ENCODE peak calls at places on chromosomes 6 and 20, in nine cellular contexts. One of them, this sample, is unnamed.

GRCh38 chr20:9068896-9069663 is at the start of gene PLCB4:
- DNase-seq in fibroblast of lung: peak
- DNase-seq in fibroblast of villous mesenchyme: peak
- DNase-seq in bronchial epithelial cell: peak
- DNase-seq in GM12878: no peak
- DNase-seq in colonic mucosa: peak
- DNase-seq in cardiac fibroblast: peak
- DNase-seq in neural progenitor cell: peak
- DNase-seq in heart left ventricle: peak
- DNase-seq in this sample: no peak

GRCh38 chr6:122154912-122155516 is 244.4 kb upstream of the HSF2 start:
- DNase-seq in bronchial epithelial cell: no peak
- DNase-seq in cardiac fibroblast: no peak
- DNase-seq in heart left ventricle: no peak
- DNase-seq in fibroblast of lung: peak
- DNase-seq in colonic mucosa: peak
- DNase-seq in fibroblast of villous mesenchyme: no peak
- DNase-seq in neural progenitor cell: no peak
- DNase-seq in GM12878: no peak
- DNase-seq in this sample: no peak

GRCh38 chr6:168903638-168904345 is 349.9 kb downstream of the THBS2 start:
- DNase-seq in bronchial epithelial cell: no peak
- DNase-seq in GM12878: no peak
- DNase-seq in colonic mucosa: no peak
- DNase-seq in cardiac fibroblast: no peak
- DNase-seq in neural progenitor cell: no peak
- DNase-seq in heart left ventricle: no peak
- DNase-seq in fibroblast of villous mesenchyme: no peak
- DNase-seq in fibroblast of lung: no peak
- DNase-seq in this sample: no peak

GRCh38 chr6:91167846-91168245 is 581.0 kb upstream of the MAP3K7 start:
- DNase-seq in GM12878: no peak
- DNase-seq in fibroblast of villous mesenchyme: no peak
- DNase-seq in cardiac fibroblast: no peak
- DNase-seq in heart left ventricle: no peak
- DNase-seq in bronchial epithelial cell: peak
- DNase-seq in colonic mucosa: no peak
- DNase-seq in neural progenitor cell: no peak
- DNase-seq in fibroblast of lung: no peak
- DNase-seq in this sample: no peak

GRCh38 chr20:16771204-16771603 is 23.0 kb downstream of the OTOR start:
- DNase-seq in GM12878: no peak
- DNase-seq in bronchial epithelial cell: peak
- DNase-seq in fibroblast of lung: peak
- DNase-seq in heart left ventricle: no peak
- DNase-seq in cardiac fibroblast: no peak
- DNase-seq in fibroblast of villous mesenchyme: no peak
- DNase-seq in colonic mucosa: no peak
- DNase-seq in neural progenitor cell: no peak
- DNase-seq in this sample: no peak

GRCh38 chr20:37697314-37697713 is 3.5 kb downstream of the CTNNBL1 start:
- DNase-seq in neural progenitor cell: no peak
- DNase-seq in fibroblast of villous mesenchyme: no peak
- DNase-seq in bronchial epithelial cell: no peak
- DNase-seq in GM12878: peak
- DNase-seq in cardiac fibroblast: no peak
- DNase-seq in colonic mucosa: no peak
- DNase-seq in fibroblast of lung: no peak
- DNase-seq in heart left ventricle: no peak
- DNase-seq in this sample: no peak

GRCh38 chr20:47051936-47052566 is 157.4 kb downstream of the EYA2 start:
- DNase-seq in neural progenitor cell: no peak
- DNase-seq in heart left ventricle: no peak
- DNase-seq in GM12878: no peak
- DNase-seq in bronchial epithelial cell: no peak
- DNase-seq in cardiac fibroblast: no peak
- DNase-seq in fibroblast of villous mesenchyme: no peak
- DNase-seq in fibroblast of lung: no peak
- DNase-seq in colonic mucosa: no peak
- DNase-seq in this sample: no peak

GRCh38 chr6:142833054-142833453 is 111.9 kb downstream of the HIVEP2 start:
- DNase-seq in fibroblast of villous mesenchyme: peak
- DNase-seq in neural progenitor cell: no peak
- DNase-seq in fibroblast of lung: peak
- DNase-seq in cardiac fibroblast: peak
- DNase-seq in GM12878: no peak
- DNase-seq in heart left ventricle: no peak
- DNase-seq in colonic mucosa: no peak
- DNase-seq in bronchial epithelial cell: peak
- DNase-seq in this sample: peak

GRCh38 chr6:147204060-147204785 is at the start of gene STXBP5:
- DNase-seq in fibroblast of lung: peak
- DNase-seq in bronchial epithelial cell: peak
- DNase-seq in colonic mucosa: peak
- DNase-seq in cardiac fibroblast: peak
- DNase-seq in neural progenitor cell: peak
- DNase-seq in fibroblast of villous mesenchyme: peak
- DNase-seq in GM12878: no peak
- DNase-seq in heart left ventricle: peak
- DNase-seq in this sample: no peak

GRCh38 chr6:154605207-154605877 is 94.9 kb upstream of the CNKSR3 start:
- DNase-seq in fibroblast of villous mesenchyme: no peak
- DNase-seq in heart left ventricle: no peak
- DNase-seq in bronchial epithelial cell: no peak
- DNase-seq in cardiac fibroblast: no peak
- DNase-seq in neural progenitor cell: no peak
- DNase-seq in fibroblast of lung: no peak
- DNase-seq in GM12878: peak
- DNase-seq in colonic mucosa: no peak
- DNase-seq in this sample: no peak

GRCh38 chr6:132131351-132131750 is 180.2 kb upstream of the CCN2 start:
- DNase-seq in colonic mucosa: no peak
- DNase-seq in cardiac fibroblast: no peak
- DNase-seq in neural progenitor cell: no peak
- DNase-seq in heart left ventricle: no peak
- DNase-seq in fibroblast of lung: no peak
- DNase-seq in bronchial epithelial cell: no peak
- DNase-seq in GM12878: no peak
- DNase-seq in fibroblast of villous mesenchyme: peak
- DNase-seq in this sample: no peak

DNA sequence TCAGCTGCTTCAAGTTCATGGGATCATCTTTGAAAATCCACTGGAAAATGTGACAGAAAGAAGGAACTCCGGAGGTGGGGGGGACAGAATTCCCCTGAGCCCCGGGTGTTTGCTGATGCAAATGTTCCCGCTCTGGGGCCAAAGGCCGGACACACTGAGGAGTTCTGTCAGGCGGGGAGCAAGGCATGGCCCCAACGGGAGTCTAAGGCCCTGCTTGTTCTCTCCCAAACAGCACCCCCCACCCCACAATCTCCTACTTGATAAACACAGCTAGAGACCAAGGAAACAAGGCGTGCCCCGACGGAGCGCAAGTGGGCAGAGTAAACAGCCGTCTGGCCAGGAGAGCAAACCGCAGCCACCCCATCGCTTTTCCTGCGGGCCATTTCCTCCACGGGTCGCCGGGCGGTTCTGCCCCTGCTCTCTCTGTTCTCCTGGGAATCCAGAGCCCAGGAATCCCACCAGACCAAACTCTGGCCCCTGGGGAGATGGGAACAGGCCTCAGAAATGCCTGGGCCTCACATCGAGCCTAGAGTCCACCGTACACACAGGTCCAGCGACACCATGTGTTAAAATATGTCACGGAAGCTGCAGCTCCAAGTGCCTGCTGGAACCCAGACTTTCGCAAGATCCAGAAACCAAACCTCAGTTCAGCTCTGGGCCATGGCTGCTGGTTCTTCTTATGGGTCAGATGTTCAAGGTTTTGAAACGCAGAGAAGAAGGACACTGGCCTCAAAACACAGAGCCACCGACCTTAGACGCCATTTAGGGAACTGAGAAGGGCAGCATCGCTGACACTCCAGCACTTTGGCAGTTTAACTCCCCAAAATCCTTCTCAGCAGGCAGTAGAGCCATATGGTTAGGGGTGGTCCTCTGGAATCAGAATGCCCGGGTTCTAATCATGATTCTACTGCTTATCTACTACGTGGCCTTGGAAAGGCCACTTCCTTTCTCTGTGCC is 104.2 kb downstream of the PREX1 start:
- DNase-seq in GM12878: no peak
- DNase-seq in cardiac fibroblast: peak
- DNase-seq in fibroblast of lung: peak
- DNase-seq in neural progenitor cell: no peak
- DNase-seq in heart left ventricle: no peak
- DNase-seq in colonic mucosa: no peak
- DNase-seq in bronchial epithelial cell: no peak
- DNase-seq in fibroblast of villous mesenchyme: peak
- DNase-seq in this sample: no peak
- TF ChIP-seq CTCF in GM12878: no peak
- TF ChIP-seq CTCF in cardiac fibroblast: no peak
- TF ChIP-seq CTCF in fibroblast of lung: peak
- TF ChIP-seq CTCF in neural progenitor cell: no peak
- TF ChIP-seq CTCF in heart left ventricle: no peak
- TF ChIP-seq CTCF in colonic mucosa: no peak
- TF ChIP-seq CTCF in bronchial epithelial cell: no peak
- TF ChIP-seq CTCF in fibroblast of villous mesenchyme: peak
- TF ChIP-seq CTCF in this sample: peak

GRCh38 chr20:62935968-62936585 is 1.9 kb upstream of the GID8 start:
- DNase-seq in cardiac fibroblast: no peak
- DNase-seq in GM12878: no peak
- DNase-seq in fibroblast of villous mesenchyme: no peak
- DNase-seq in heart left ventricle: no peak
- DNase-seq in fibroblast of lung: no peak
- DNase-seq in colonic mucosa: no peak
- DNase-seq in neural progenitor cell: peak
- DNase-seq in bronchial epithelial cell: no peak
- DNase-seq in this sample: no peak

GRCh38 chr20:62936996-62937352 is 973 bp upstream of the GID8 start:
- DNase-seq in heart left ventricle: no peak
- DNase-seq in neural progenitor cell: no peak
- DNase-seq in fibroblast of villous mesenchyme: peak
- DNase-seq in cardiac fibroblast: peak
- DNase-seq in bronchial epithelial cell: peak
- DNase-seq in colonic mucosa: no peak
- DNase-seq in GM12878: no peak
- DNase-seq in fibroblast of lung: peak
- DNase-seq in this sample: no peak

GRCh38 chr20:62940875-62941274 is 2.9 kb downstream of the GID8 start:
- DNase-seq in cardiac fibroblast: no peak
- DNase-seq in heart left ventricle: no peak
- DNase-seq in colonic mucosa: no peak
- DNase-seq in fibroblast of lung: no peak
- DNase-seq in fibroblast of villous mesenchyme: no peak
- DNase-seq in GM12878: no peak
- DNase-seq in neural progenitor cell: no peak
- DNase-seq in bronchial epithelial cell: no peak
- DNase-seq in this sample: no peak

GRCh38 chr20:62937353-62938104 is 418 bp upstream of the GID8 start:
- DNase-seq in neural progenitor cell: peak
- DNase-seq in heart left ventricle: peak
- DNase-seq in fibroblast of lung: peak
- DNase-seq in fibroblast of villous mesenchyme: peak
- DNase-seq in GM12878: peak
- DNase-seq in cardiac fibroblast: peak
- DNase-seq in colonic mucosa: peak
- DNase-seq in bronchial epithelial cell: peak
- DNase-seq in this sample: peak

GRCh38 chr20:62938105-62938888 is at the start of gene GID8:
- DNase-seq in GM12878: no peak
- DNase-seq in bronchial epithelial cell: peak
- DNase-seq in colonic mucosa: peak
- DNase-seq in fibroblast of lung: peak
- DNase-seq in heart left ventricle: peak
- DNase-seq in neural progenitor cell: peak
- DNase-seq in fibroblast of villous mesenchyme: peak
- DNase-seq in cardiac fibroblast: peak
- DNase-seq in this sample: no peak
- TF ChIP-seq CTCF in GM12878: no peak
- TF ChIP-seq CTCF in bronchial epithelial cell: no peak
- TF ChIP-seq CTCF in colonic mucosa: no peak
- TF ChIP-seq CTCF in fibroblast of lung: no peak
- TF ChIP-seq CTCF in heart left ventricle: no peak
- TF ChIP-seq CTCF in neural progenitor cell: no peak
- TF ChIP-seq CTCF in fibroblast of villous mesenchyme: no peak
- TF ChIP-seq CTCF in cardiac fibroblast: no peak
- TF ChIP-seq CTCF in this sample: no peak

DNA sequence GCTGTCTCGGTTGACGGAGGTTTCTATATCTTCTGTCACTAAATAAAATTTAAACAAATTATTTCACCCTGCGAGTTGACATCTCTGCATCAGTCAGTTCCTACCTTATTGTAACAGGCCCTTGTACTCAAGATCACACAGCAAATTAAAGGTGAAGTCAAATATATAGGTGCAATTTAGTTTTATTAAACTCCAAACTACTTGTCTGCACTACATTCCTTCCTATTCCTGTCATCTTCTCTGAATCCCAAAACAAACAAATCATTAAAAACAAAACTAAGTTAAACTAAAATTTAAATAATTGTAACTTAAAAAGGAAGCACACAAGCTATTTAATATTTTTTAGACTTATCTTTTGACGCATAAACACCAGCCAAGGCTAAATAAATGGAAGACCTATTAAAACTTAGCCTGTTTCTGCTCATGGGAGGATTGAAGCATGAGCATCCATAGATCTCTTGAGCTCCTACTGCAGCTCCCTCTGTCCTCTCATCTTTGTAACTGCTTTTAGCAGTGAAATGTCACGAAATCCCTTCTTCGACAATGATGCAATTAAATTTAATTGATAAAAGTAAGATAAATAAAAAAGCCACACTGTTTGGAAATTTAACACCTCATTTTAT is 1152.3 kb upstream of the GJE1 start:
- DNase-seq in fibroblast of lung: no peak
- DNase-seq in colonic mucosa: no peak
- DNase-seq in heart left ventricle: no peak
- DNase-seq in neural progenitor cell: no peak
- DNase-seq in GM12878: no peak
- DNase-seq in cardiac fibroblast: peak
- DNase-seq in fibroblast of villous mesenchyme: peak
- DNase-seq in bronchial epithelial cell: peak
- DNase-seq in this sample: no peak
- TF ChIP-seq CTCF in fibroblast of lung: peak
- TF ChIP-seq CTCF in colonic mucosa: no peak
- TF ChIP-seq CTCF in heart left ventricle: no peak
- TF ChIP-seq CTCF in neural progenitor cell: peak
- TF ChIP-seq CTCF in GM12878: no peak
- TF ChIP-seq CTCF in cardiac fibroblast: peak
- TF ChIP-seq CTCF in fibroblast of villous mesenchyme: peak
- TF ChIP-seq CTCF in bronchial epithelial cell: no peak
- TF ChIP-seq CTCF in this sample: peak

DNA sequence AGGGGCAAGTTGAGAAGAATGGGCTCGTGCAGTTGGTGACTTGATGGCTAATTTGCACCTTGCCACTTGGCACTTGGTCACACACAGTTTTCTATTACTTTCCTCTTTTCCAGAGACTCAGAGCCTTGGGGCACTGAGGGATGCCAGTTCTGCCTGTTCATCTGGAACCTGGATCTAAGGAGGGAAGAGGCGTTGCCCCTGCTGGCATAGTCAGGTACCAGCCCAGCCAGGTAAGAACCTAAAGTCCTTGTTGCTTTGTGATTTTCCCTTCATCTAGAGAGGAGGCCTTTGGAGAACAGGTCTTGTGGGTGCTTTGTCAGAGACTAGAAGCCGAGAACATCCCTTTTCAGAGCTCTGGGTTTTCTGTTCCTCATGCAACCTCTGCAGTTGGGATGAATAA is 11.3 kb downstream of the SYTL3 start:
- DNase-seq in cardiac fibroblast: no peak
- DNase-seq in bronchial epithelial cell: no peak
- DNase-seq in GM12878: no peak
- DNase-seq in fibroblast of lung: no peak
- DNase-seq in colonic mucosa: no peak
- DNase-seq in neural progenitor cell: no peak
- DNase-seq in fibroblast of villous mesenchyme: no peak
- DNase-seq in heart left ventricle: no peak
- DNase-seq in this sample: no peak
- TF ChIP-seq CTCF in cardiac fibroblast: no peak
- TF ChIP-seq CTCF in bronchial epithelial cell: peak
- TF ChIP-seq CTCF in GM12878: no peak
- TF ChIP-seq CTCF in fibroblast of lung: no peak
- TF ChIP-seq CTCF in colonic mucosa: no peak
- TF ChIP-seq CTCF in neural progenitor cell: no peak
- TF ChIP-seq CTCF in fibroblast of villous mesenchyme: no peak
- TF ChIP-seq CTCF in heart left ventricle: no peak
- TF ChIP-seq CTCF in this sample: no peak